ENCODE peak calls at places on chromosome 11, in nine cellular contexts. X is NCI-H82; F is choroid plexus epithelial cell; C is stimulated activated CD4-positive, alpha-beta T cell treated with anti-CD3 and anti-CD28 coated beads, Interleukin-1b, Interleukin-23, amount 100 ng/mL, for 1 hour; P is tibial nerve; I is dermis microvascular lymphatic vessel endothelial cell; D is SJSA1; K is nephron progenitor cell; B is DMS153. E is an unnamed sample.

GRCh38 chr11:112610996-112611795 is 350.0 kb upstream of the NCAM1 start:
- DNase-seq in X (no peak), F (peak), C (no peak), P (no peak), I (peak), D (peak), K (no peak), B (no peak), E (no peak)

GRCh38 chr11:15845261-15845660 is 511.1 kb downstream of the SOX6 start:
- DNase-seq in X (peak), F (no peak), C (no peak), P (no peak), I (no peak), D (no peak), K (peak), B (peak), E (no peak)

GRCh38 chr11:107696140-107696539 is 15.7 kb downstream of the SLN start:
- DNase-seq in X (no peak), F (peak), C (no peak), P (no peak), I (peak), D (peak), K (no peak), B (no peak), E (no peak)

GRCh38 chr11:59556115-59556882 is 45.0 kb downstream of the OR4D9 start:
- DNase-seq in X (peak), F (peak), C (no peak), P (peak), I (peak), D (peak), K (peak), B (peak), E (peak)

GRCh38 chr11:119533462-119533861 is 110.5 kb upstream of the THY1 start:
- DNase-seq in X (no peak), F (no peak), C (no peak), P (no peak), I (no peak), D (no peak), K (no peak), B (no peak), E (no peak)

GRCh38 chr11:3216027-3216525 is 2.5 kb downstream of the MRGPRG start:
- DNase-seq in X (no peak), F (no peak), C (no peak), P (no peak), I (no peak), D (no peak), K (no peak), B (no peak), E (no peak)

GRCh38 chr11:10916674-10917073 is 58.8 kb upstream of the ZBED5 start:
- DNase-seq in X (no peak), F (no peak), C (no peak), P (no peak), I (no peak), D (no peak), K (no peak), B (no peak), E (no peak)

GRCh38 chr11:93908689-93909088 is 58.3 kb upstream of the VSTM5 start:
- DNase-seq in X (no peak), F (peak), C (no peak), P (no peak), I (no peak), D (peak), K (no peak), B (no peak), E (no peak)

GRCh38 chr11:71154406-71154805 is 98.0 kb downstream of the SHANK2 start:
- DNase-seq in X (no peak), F (no peak), C (no peak), P (no peak), I (no peak), D (no peak), K (no peak), B (no peak), E (no peak)

GRCh38 chr11:69837791-69838190 is 18.6 kb upstream of the FGF3 start:
- DNase-seq in X (no peak), F (no peak), C (no peak), P (no peak), I (no peak), D (no peak), K (no peak), B (no peak), E (no peak)

GRCh38 chr11:47409440-47410403 is 1.3 kb downstream of the SLC39A13 start:
- DNase-seq in X (no peak), F (no peak), C (no peak), P (no peak), I (no peak), D (no peak), K (no peak), B (no peak), E (no peak)

GRCh38 chr11:69218946-69219720 is 63.4 kb downstream of the SMIM38 start:
- DNase-seq in X (no peak), F (no peak), C (no peak), P (no peak), I (no peak), D (no peak), K (no peak), B (no peak), E (no peak)

GRCh38 chr11:102914238-102915043 is 39.7 kb upstream of the MMP12 start:
- DNase-seq in X (peak), F (peak), C (no peak), P (no peak), I (peak), D (peak), K (no peak), B (no peak), E (no peak)

GRCh38 chr11:33060271-33060670 is 20.9 kb downstream of the TCP11L1 start:
- DNase-seq in X (peak), F (no peak), C (no peak), P (no peak), I (no peak), D (no peak), K (no peak), B (no peak), E (no peak)

GRCh38 chr11:26227311-26227710 is 104.6 kb upstream of the ANO3 start:
- DNase-seq in X (peak), F (peak), C (no peak), P (no peak), I (peak), D (peak), K (no peak), B (no peak), E (peak)

GRCh38 chr11:121898913-121899312 is 217.1 kb downstream of the BLID start:
- DNase-seq in X (no peak), F (no peak), C (no peak), P (no peak), I (no peak), D (no peak), K (no peak), B (no peak), E (no peak)

GRCh38 chr11:6202036-6202435 is 3.0 kb downstream of the OR52W1 start:
- DNase-seq in X (no peak), F (no peak), C (no peak), P (no peak), I (no peak), D (no peak), K (no peak), B (no peak), E (no peak)

GRCh38 chr11:74449369-74449931 is 17.9 kb downstream of the KCNE3 start:
- DNase-seq in X (peak), F (peak), C (peak), P (no peak), I (peak), D (peak), K (peak), B (peak), E (peak)

GRCh38 chr11:2655320-2655719 is 44.5 kb downstream of the KCNQ1OT1 start:
- DNase-seq in X (no peak), F (no peak), C (no peak), P (no peak), I (no peak), D (no peak), K (no peak), B (no peak), E (no peak)

GRCh38 chr11:17263803-17264202 is 12.7 kb upstream of the NUCB2 start:
- DNase-seq in X (no peak), F (peak), C (no peak), P (no peak), I (no peak), D (no peak), K (no peak), B (no peak), E (no peak)

GRCh38 chr11:2943711-2944118 is 14.5 kb upstream of the PHLDA2 start:
- DNase-seq in X (peak), F (no peak), C (no peak), P (no peak), I (peak), D (no peak), K (no peak), B (peak), E (no peak)

GRCh38 chr11:57476883-57477506 is 16.7 kb downstream of the RTN4RL2 start:
- DNase-seq in X (peak), F (peak), C (no peak), P (no peak), I (peak), D (peak), K (peak), B (peak), E (peak)

GRCh38 chr11:90764691-90765090 is 541.8 kb upstream of the CHORDC1 start:
- DNase-seq in X (no peak), F (no peak), C (no peak), P (no peak), I (no peak), D (no peak), K (no peak), B (no peak), E (no peak)

GRCh38 chr11:38448284-38448683 is 1850.2 kb upstream of the RAG2 start:
- DNase-seq in X (no peak), F (peak), C (no peak), P (no peak), I (no peak), D (no peak), K (no peak), B (no peak), E (no peak)

GRCh38 chr11:106840993-106841392 is 177.3 kb downstream of the GUCY1A2 start:
- DNase-seq in X (no peak), F (no peak), C (no peak), P (no peak), I (no peak), D (no peak), K (no peak), B (no peak), E (no peak)

GRCh38 chr11:76838422-76839068 is 22.2 kb upstream of the ACER3 start:
- DNase-seq in X (peak), F (peak), C (no peak), P (no peak), I (peak), D (no peak), K (peak), B (no peak), E (no peak)

GRCh38 chr11:91946397-91947090 is 278.1 kb upstream of the FAT3 start:
- DNase-seq in X (peak), F (peak), C (no peak), P (no peak), I (no peak), D (no peak), K (no peak), B (no peak), E (no peak)

GRCh38 chr11:35380603-35381002 is 38.8 kb downstream of the SLC1A2 start:
- DNase-seq in X (no peak), F (peak), C (no peak), P (no peak), I (no peak), D (no peak), K (no peak), B (no peak), E (no peak)

GRCh38 chr11:13119928-13120520 is 110.9 kb downstream of the RASSF10 start:
- DNase-seq in X (peak), F (no peak), C (no peak), P (no peak), I (no peak), D (no peak), K (no peak), B (no peak), E (no peak)

GRCh38 chr11:40841231-40841630 is 618.2 kb downstream of the LRRC4C start:
- DNase-seq in X (no peak), F (no peak), C (no peak), P (no peak), I (no peak), D (no peak), K (no peak), B (no peak), E (no peak)

GRCh38 chr11:1988174-1988573 is 9.5 kb downstream of the H19 start:
- DNase-seq in X (no peak), F (no peak), C (no peak), P (no peak), I (no peak), D (no peak), K (no peak), B (no peak), E (no peak)

GRCh38 chr11:80873309-80873999 is 1432.6 kb upstream of the TENM4 start:
- DNase-seq in X (no peak), F (peak), C (no peak), P (no peak), I (peak), D (no peak), K (no peak), B (no peak), E (no peak)

GRCh38 chr11:87252869-87253268 is 215.1 kb downstream of the TMEM135 start:
- DNase-seq in X (no peak), F (no peak), C (no peak), P (no peak), I (peak), D (no peak), K (no peak), B (no peak), E (no peak)

GRCh38 chr11:117861151-117862018 is 15.1 kb downstream of the FXYD6 start:
- DNase-seq in X (peak), F (peak), C (no peak), P (no peak), I (peak), D (no peak), K (peak), B (peak), E (peak)

GRCh38 chr11:3188496-3189192 is 23.5 kb upstream of the OSBPL5 start:
- DNase-seq in X (no peak), F (no peak), C (no peak), P (no peak), I (no peak), D (no peak), K (no peak), B (no peak), E (no peak)

GRCh38 chr11:130278745-130279144 is 36.0 kb downstream of the ZBTB44 start:
- DNase-seq in X (no peak), F (peak), C (no peak), P (no peak), I (no peak), D (no peak), K (no peak), B (no peak), E (no peak)

GRCh38 chr11:69396948-69397307 is 84.5 kb upstream of the LINC01488 start:
- DNase-seq in X (no peak), F (no peak), C (no peak), P (no peak), I (no peak), D (no peak), K (no peak), B (no peak), E (no peak)